ENCODE peak calls at places on chromosomes 16 and 17, in nine cellular contexts. One of them, this sample, is unnamed.
A peak's percentile ranks its signal among the peaks of the same experiment; 100 is the strongest.

GRCh38 chr17:35344262-35344661 is 29.2 kb downstream of the SLFN11 start:
- DNase-seq in breast epithelium: no peak
- DNase-seq in cardiac muscle cell: no peak
- DNase-seq in aorta: no peak
- DNase-seq in tibial nerve: no peak
- DNase-seq in CD8-positive, alpha-beta T cell: no peak
- DNase-seq in GM23338: no peak
- DNase-seq in BE2C: no peak
- DNase-seq in osteoblast: no peak
- DNase-seq in this sample: no peak

GRCh38 chr17:65345261-65346060 is 208.3 kb downstream of the RGS9 start:
- DNase-seq in osteoblast: peak; percentile 44
- DNase-seq in cardiac muscle cell: peak; percentile 42
- DNase-seq in CD8-positive, alpha-beta T cell: peak; percentile 5
- DNase-seq in tibial nerve: no peak
- DNase-seq in aorta: no peak
- DNase-seq in GM23338: no peak
- DNase-seq in breast epithelium: no peak
- DNase-seq in BE2C: no peak
- DNase-seq in this sample: no peak

GRCh38 chr16:56614549-56614991 is 6.2 kb downstream of the MT2A start:
- DNase-seq in BE2C: no peak
- DNase-seq in breast epithelium: no peak
- DNase-seq in CD8-positive, alpha-beta T cell: no peak
- DNase-seq in aorta: no peak
- DNase-seq in GM23338: no peak
- DNase-seq in osteoblast: peak; percentile 89
- DNase-seq in tibial nerve: no peak
- DNase-seq in cardiac muscle cell: no peak
- DNase-seq in this sample: no peak

GRCh38 chr17:1208966-1209365 is 29.2 kb upstream of the ABR start:
- DNase-seq in tibial nerve: no peak
- DNase-seq in GM23338: no peak
- DNase-seq in osteoblast: peak; percentile 36
- DNase-seq in BE2C: no peak
- DNase-seq in breast epithelium: no peak
- DNase-seq in aorta: no peak
- DNase-seq in CD8-positive, alpha-beta T cell: no peak
- DNase-seq in cardiac muscle cell: no peak
- DNase-seq in this sample: no peak

GRCh38 chr16:75111514-75112280 is 4.9 kb downstream of the LDHD start:
- DNase-seq in tibial nerve: no peak
- DNase-seq in cardiac muscle cell: no peak
- DNase-seq in breast epithelium: no peak
- DNase-seq in osteoblast: peak; percentile 86
- DNase-seq in BE2C: no peak
- DNase-seq in GM23338: no peak
- DNase-seq in aorta: no peak
- DNase-seq in CD8-positive, alpha-beta T cell: no peak
- DNase-seq in this sample: no peak

GRCh38 chr17:77884019-77884418 is 74.5 kb upstream of the TNRC6C start:
- DNase-seq in tibial nerve: no peak
- DNase-seq in GM23338: peak; percentile 78
- DNase-seq in CD8-positive, alpha-beta T cell: no peak
- DNase-seq in breast epithelium: no peak
- DNase-seq in BE2C: peak; percentile 95
- DNase-seq in cardiac muscle cell: peak; percentile 29
- DNase-seq in aorta: no peak
- DNase-seq in osteoblast: no peak
- DNase-seq in this sample: peak; percentile 66

GRCh38 chr16:2196162-2196980 is at the start of gene CASKIN1:
- DNase-seq in CD8-positive, alpha-beta T cell: no peak
- DNase-seq in breast epithelium: no peak
- DNase-seq in osteoblast: peak; percentile 96
- DNase-seq in aorta: no peak
- DNase-seq in tibial nerve: no peak
- DNase-seq in GM23338: peak; percentile 69
- DNase-seq in cardiac muscle cell: peak; percentile 29
- DNase-seq in BE2C: peak; percentile 55
- DNase-seq in this sample: no peak

GRCh38 chr16:2867661-2867986 is 9.7 kb upstream of the PRSS22 start:
- DNase-seq in tibial nerve: no peak
- DNase-seq in cardiac muscle cell: no peak
- DNase-seq in GM23338: no peak
- DNase-seq in BE2C: no peak
- DNase-seq in osteoblast: no peak
- DNase-seq in CD8-positive, alpha-beta T cell: no peak
- DNase-seq in breast epithelium: no peak
- DNase-seq in aorta: no peak
- DNase-seq in this sample: no peak

GRCh38 chr16:25108054-25108453 is 3.5 kb upstream of the LCMT1 start:
- DNase-seq in BE2C: peak; percentile 35
- DNase-seq in tibial nerve: no peak
- DNase-seq in GM23338: peak; percentile 50
- DNase-seq in osteoblast: no peak
- DNase-seq in breast epithelium: no peak
- DNase-seq in CD8-positive, alpha-beta T cell: no peak
- DNase-seq in aorta: no peak
- DNase-seq in cardiac muscle cell: no peak
- DNase-seq in this sample: peak; percentile 44

GRCh38 chr17:27438631-27439030 is 17.6 kb upstream of the KSR1 start:
- DNase-seq in aorta: no peak
- DNase-seq in tibial nerve: no peak
- DNase-seq in BE2C: no peak
- DNase-seq in cardiac muscle cell: peak; percentile 32
- DNase-seq in GM23338: no peak
- DNase-seq in osteoblast: no peak
- DNase-seq in breast epithelium: no peak
- DNase-seq in CD8-positive, alpha-beta T cell: no peak
- DNase-seq in this sample: no peak

GRCh38 chr17:3026125-3026855 is 37.1 kb downstream of the OR1D5 start:
- DNase-seq in breast epithelium: no peak
- DNase-seq in BE2C: no peak
- DNase-seq in tibial nerve: no peak
- DNase-seq in CD8-positive, alpha-beta T cell: no peak
- DNase-seq in osteoblast: no peak
- DNase-seq in cardiac muscle cell: no peak
- DNase-seq in GM23338: no peak
- DNase-seq in aorta: no peak
- DNase-seq in this sample: no peak

GRCh38 chr16:88754912-88755744 is 29.9 kb downstream of the PIEZO1 start:
- DNase-seq in GM23338: peak; percentile 78
- DNase-seq in breast epithelium: no peak
- DNase-seq in CD8-positive, alpha-beta T cell: no peak
- DNase-seq in aorta: no peak
- DNase-seq in osteoblast: peak; percentile 97
- DNase-seq in tibial nerve: no peak
- DNase-seq in cardiac muscle cell: peak; percentile 25
- DNase-seq in BE2C: no peak
- DNase-seq in this sample: no peak

GRCh38 chr17:75024686-75025397 is 12.4 kb downstream of the MRPL58 start:
- DNase-seq in CD8-positive, alpha-beta T cell: no peak
- DNase-seq in BE2C: no peak
- DNase-seq in GM23338: no peak
- DNase-seq in breast epithelium: no peak
- DNase-seq in tibial nerve: no peak
- DNase-seq in cardiac muscle cell: no peak
- DNase-seq in aorta: no peak
- DNase-seq in osteoblast: no peak
- DNase-seq in this sample: no peak

GRCh38 chr17:75019146-75019545 is 6.7 kb downstream of the MRPL58 start:
- DNase-seq in osteoblast: no peak
- DNase-seq in cardiac muscle cell: no peak
- DNase-seq in CD8-positive, alpha-beta T cell: no peak
- DNase-seq in breast epithelium: no peak
- DNase-seq in tibial nerve: no peak
- DNase-seq in GM23338: no peak
- DNase-seq in aorta: no peak
- DNase-seq in BE2C: no peak
- DNase-seq in this sample: no peak

GRCh38 chr17:75020331-75021110 is 8.1 kb downstream of the MRPL58 start:
- DNase-seq in breast epithelium: no peak
- DNase-seq in tibial nerve: no peak
- DNase-seq in GM23338: no peak
- DNase-seq in CD8-positive, alpha-beta T cell: no peak
- DNase-seq in aorta: no peak
- DNase-seq in osteoblast: peak; percentile 6
- DNase-seq in BE2C: no peak
- DNase-seq in cardiac muscle cell: no peak
- DNase-seq in this sample: no peak

GRCh38 chr17:75019710-75020109 is 7.2 kb downstream of the MRPL58 start:
- DNase-seq in breast epithelium: no peak
- DNase-seq in aorta: no peak
- DNase-seq in tibial nerve: no peak
- DNase-seq in CD8-positive, alpha-beta T cell: no peak
- DNase-seq in BE2C: no peak
- DNase-seq in GM23338: no peak
- DNase-seq in osteoblast: no peak
- DNase-seq in cardiac muscle cell: no peak
- DNase-seq in this sample: no peak
- H3K4me3 ChIP-seq in breast epithelium: no peak overlapping the region
- H3K4me3 ChIP-seq in aorta: no peak overlapping the region
- H3K4me3 ChIP-seq in tibial nerve: no peak overlapping the region
- H3K4me3 ChIP-seq in CD8-positive, alpha-beta T cell: no peak overlapping the region
- H3K4me3 ChIP-seq in BE2C: no peak overlapping the region
- H3K4me3 ChIP-seq in GM23338: no peak overlapping the region
- H3K4me3 ChIP-seq in osteoblast: no peak overlapping the region
- H3K4me3 ChIP-seq in cardiac muscle cell: no peak overlapping the region
- H3K4me3 ChIP-seq in this sample: no peak overlapping the region

DNA sequence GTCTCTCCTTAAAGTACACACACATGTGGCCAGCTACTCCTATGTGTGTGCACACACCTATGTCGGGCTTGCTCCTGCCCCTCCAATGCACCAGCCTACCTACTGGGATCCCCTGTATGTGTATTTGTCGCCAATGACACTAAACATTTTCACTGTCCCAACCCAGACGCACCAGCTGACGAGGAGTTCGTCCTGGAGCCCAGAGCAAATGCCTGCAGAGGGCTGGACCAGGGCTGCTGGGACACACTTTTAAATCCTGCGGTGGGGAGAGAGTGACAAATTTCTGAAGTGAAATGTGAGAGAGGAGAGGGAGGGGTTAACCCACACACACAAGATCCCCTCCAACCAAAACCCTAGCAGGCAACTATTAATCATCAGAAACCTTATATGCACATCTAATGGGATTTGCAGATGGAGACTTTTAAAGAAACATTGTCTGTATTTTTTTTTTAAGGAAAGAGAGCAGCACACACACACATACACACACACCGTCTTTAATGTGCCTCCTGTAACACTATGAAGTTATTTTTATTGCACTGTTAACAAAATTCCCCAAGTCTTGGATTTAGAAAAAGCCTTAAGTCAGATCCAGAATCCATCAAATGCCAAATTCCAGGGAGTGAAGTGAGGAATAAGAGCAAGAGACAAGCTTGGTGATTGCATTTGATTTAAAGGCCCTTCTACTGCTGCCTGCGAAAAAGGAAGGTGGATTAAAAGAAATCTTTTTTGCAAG is at the start of gene MEOX1:
- DNase-seq in BE2C: no peak
- DNase-seq in cardiac muscle cell: peak; percentile 65
- DNase-seq in breast epithelium: no peak
- DNase-seq in osteoblast: peak; percentile 96
- DNase-seq in aorta: no peak
- DNase-seq in tibial nerve: no peak
- DNase-seq in GM23338: no peak
- DNase-seq in CD8-positive, alpha-beta T cell: no peak
- DNase-seq in this sample: no peak
- H3K4me3 ChIP-seq in BE2C: no peak within 1 kb of the TSS
- H3K4me3 ChIP-seq in cardiac muscle cell: no peak within 1 kb of the TSS
- H3K4me3 ChIP-seq in breast epithelium: peak within 1 kb of the TSS; percentile 14
- H3K4me3 ChIP-seq in osteoblast: peak within 1 kb of the TSS; percentile 33
- H3K4me3 ChIP-seq in aorta: no peak within 1 kb of the TSS
- H3K4me3 ChIP-seq in tibial nerve: no peak within 1 kb of the TSS
- H3K4me3 ChIP-seq in GM23338: no peak within 1 kb of the TSS
- H3K4me3 ChIP-seq in CD8-positive, alpha-beta T cell: no peak within 1 kb of the TSS
- H3K4me3 ChIP-seq in this sample: no peak within 1 kb of the TSS

DNA sequence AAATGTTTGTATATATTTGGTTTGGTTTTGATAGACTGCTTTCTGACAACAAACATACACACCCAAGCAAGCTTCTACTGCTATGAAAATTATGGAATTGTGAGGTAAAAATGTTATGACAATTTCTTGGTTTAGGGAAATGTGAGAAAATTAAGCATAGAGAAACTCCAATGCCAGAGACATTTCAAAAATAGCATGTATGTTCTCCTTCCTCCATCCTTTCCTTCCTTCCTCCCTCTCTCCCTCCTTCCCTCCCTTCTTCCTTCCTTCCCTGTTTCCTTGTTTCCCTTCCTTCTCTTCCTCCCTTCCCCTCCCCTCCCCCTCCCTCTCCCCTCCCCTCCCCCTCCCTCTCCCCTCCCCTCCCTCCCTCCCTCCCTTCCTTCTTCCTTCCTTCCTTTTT is 14.9 kb downstream of the KCNJ2 start:
- DNase-seq in osteoblast: no peak
- DNase-seq in CD8-positive, alpha-beta T cell: no peak
- DNase-seq in tibial nerve: no peak
- DNase-seq in GM23338: no peak
- DNase-seq in breast epithelium: no peak
- DNase-seq in aorta: no peak
- DNase-seq in cardiac muscle cell: no peak
- DNase-seq in BE2C: no peak
- DNase-seq in this sample: no peak
- H3K4me3 ChIP-seq in osteoblast: no peak overlapping the region
- H3K4me3 ChIP-seq in CD8-positive, alpha-beta T cell: no peak overlapping the region
- H3K4me3 ChIP-seq in tibial nerve: no peak overlapping the region
- H3K4me3 ChIP-seq in GM23338: no peak overlapping the region
- H3K4me3 ChIP-seq in breast epithelium: no peak overlapping the region
- H3K4me3 ChIP-seq in aorta: no peak overlapping the region
- H3K4me3 ChIP-seq in cardiac muscle cell: no peak overlapping the region
- H3K4me3 ChIP-seq in BE2C: no peak overlapping the region
- H3K4me3 ChIP-seq in this sample: no peak overlapping the region

GRCh38 chr16:83315271-83315670 is 492.5 kb upstream of the HSBP1 start:
- DNase-seq in aorta: no peak
- DNase-seq in breast epithelium: no peak
- DNase-seq in BE2C: no peak
- DNase-seq in CD8-positive, alpha-beta T cell: no peak
- DNase-seq in tibial nerve: no peak
- DNase-seq in GM23338: no peak
- DNase-seq in osteoblast: no peak
- DNase-seq in cardiac muscle cell: no peak
- DNase-seq in this sample: no peak

GRCh38 chr16:83308414-83308813 is 499.4 kb upstream of the HSBP1 start:
- DNase-seq in GM23338: no peak
- DNase-seq in CD8-positive, alpha-beta T cell: no peak
- DNase-seq in aorta: no peak
- DNase-seq in BE2C: no peak
- DNase-seq in tibial nerve: no peak
- DNase-seq in breast epithelium: no peak
- DNase-seq in osteoblast: no peak
- DNase-seq in cardiac muscle cell: peak; percentile 14
- DNase-seq in this sample: no peak

GRCh38 chr16:83310816-83311215 is 497.0 kb upstream of the HSBP1 start:
- DNase-seq in aorta: no peak
- DNase-seq in GM23338: no peak
- DNase-seq in breast epithelium: no peak
- DNase-seq in CD8-positive, alpha-beta T cell: no peak
- DNase-seq in BE2C: no peak
- DNase-seq in tibial nerve: no peak
- DNase-seq in cardiac muscle cell: peak; percentile 41
- DNase-seq in osteoblast: no peak
- DNase-seq in this sample: peak; percentile 3

GRCh38 chr16:83312846-83313245 is 494.9 kb upstream of the HSBP1 start:
- DNase-seq in CD8-positive, alpha-beta T cell: no peak
- DNase-seq in tibial nerve: no peak
- DNase-seq in breast epithelium: no peak
- DNase-seq in aorta: no peak
- DNase-seq in BE2C: no peak
- DNase-seq in cardiac muscle cell: no peak
- DNase-seq in GM23338: no peak
- DNase-seq in osteoblast: no peak
- DNase-seq in this sample: no peak

GRCh38 chr16:83312015-83312734 is 495.6 kb upstream of the HSBP1 start:
- DNase-seq in tibial nerve: no peak
- DNase-seq in breast epithelium: no peak
- DNase-seq in CD8-positive, alpha-beta T cell: no peak
- DNase-seq in BE2C: no peak
- DNase-seq in osteoblast: no peak
- DNase-seq in GM23338: no peak
- DNase-seq in aorta: no peak
- DNase-seq in cardiac muscle cell: peak; percentile 32
- DNase-seq in this sample: no peak
- H3K4me3 ChIP-seq in tibial nerve: no peak overlapping the region
- H3K4me3 ChIP-seq in breast epithelium: no peak overlapping the region
- H3K4me3 ChIP-seq in CD8-positive, alpha-beta T cell: no peak overlapping the region
- H3K4me3 ChIP-seq in BE2C: no peak overlapping the region
- H3K4me3 ChIP-seq in osteoblast: no peak overlapping the region
- H3K4me3 ChIP-seq in GM23338: no peak overlapping the region
- H3K4me3 ChIP-seq in aorta: no peak overlapping the region
- H3K4me3 ChIP-seq in cardiac muscle cell: no peak overlapping the region
- H3K4me3 ChIP-seq in this sample: no peak overlapping the region